ENCODE peak calls at places on chromosome 12, in seven cellular contexts. N is mucosa of descending colon; F is hepatic stellate cell; G is stimulated activated CD4-positive, alpha-beta T cell treated with anti-CD3 and anti-CD28 coated beads, Interleukin-4, amount 100 ng/mL, for 4 hours; Z is nucleus accumbens; Q is CD4-positive, alpha-beta memory T cell; M is activated naive CD8-positive, alpha-beta T cell treated with anti-CD3 and anti-CD28 coated beads, Interleukin-2, amount 50 U/mL, for 24 hours. T is an unnamed sample.
A peak's percentile ranks its signal among the peaks of the same experiment; 100 is the strongest.

GRCh38 chr12:16674885-16675284 is 68.9 kb upstream of the LMO3 start:
- DNase-seq in N (no peak), F (no peak), G (no peak), Z (no peak), Q (no peak), M (no peak), T (no peak)

GRCh38 chr12:103742349-103742784 is 98.7 kb downstream of the NT5DC3 start:
- DNase-seq in N (no peak), F (no peak), G (no peak), Z (no peak), Q (no peak), M (no peak), T (no peak)

GRCh38 chr12:89306827-89307498 is 45.3 kb downstream of the DUSP6 start:
- DNase-seq in N (no peak), F (no peak), G (no peak), Z (no peak), Q (no peak), M (no peak), T (no peak)

GRCh38 chr12:106898001-106898966 is 57.4 kb upstream of the TMEM263 start:
- DNase-seq in N (no peak), F (no peak), G (no peak), Z (peak; percentile 45), Q (no peak), M (no peak), T (no peak)

GRCh38 chr12:88145567-88146347 is 3.6 kb downstream of the TMTC3 start:
- DNase-seq in N (no peak), F (no peak), G (no peak), Z (no peak), Q (no peak), M (no peak), T (no peak)

GRCh38 chr12:4216542-4216927 is 57.0 kb upstream of the CCND2 start:
- DNase-seq in N (no peak), F (no peak), G (no peak), Z (no peak), Q (no peak), M (no peak), T (no peak)

GRCh38 chr12:123055281-123055766 is 74.8 kb downstream of the ARL6IP4 start:
- DNase-seq in N (no peak), F (no peak), G (no peak), Z (no peak), Q (no peak), M (no peak), T (no peak)

GRCh38 chr12:45130881-45131281 is 80.0 kb upstream of the DBX2 start:
- DNase-seq in N (no peak), F (peak; percentile 32), G (peak; percentile 2), Z (peak; percentile 8), Q (no peak), M (peak; percentile 27), T (peak; percentile 10)

GRCh38 chr12:57726151-57726883 is 12.2 kb downstream of the AGAP2 start:
- DNase-seq in N (peak; percentile 88), F (peak; percentile 97), G (no peak), Z (peak; percentile 35), Q (peak; percentile 41), M (peak; percentile 35), T (no peak)

GRCh38 chr12:95674088-95674595 is 116.4 kb downstream of the NTN4 start:
- DNase-seq in N (no peak), F (no peak), G (no peak), Z (no peak), Q (no peak), M (no peak), T (no peak)